ENCODE peak calls at places on chromosome 13, in five cellular contexts. One of them, this sample, is unnamed.

GRCh38 chr13:112842343-112842856 is 126.6 kb upstream of the MCF2L start:
- DNase-seq in endothelial cell: peak
- DNase-seq in stimulated activated CD4-positive, alpha-beta T cell treated with anti-CD3 and anti-CD28 coated beads, Interleukin-1b, Interleukin-23, amount 100 ng/mL, for 48 hours: no peak
- DNase-seq in tibial nerve: peak
- DNase-seq in HT-29: no peak
- DNase-seq in this sample: no peak

GRCh38 chr13:24228852-24229458 is 68.4 kb downstream of the SPATA13 start:
- DNase-seq in stimulated activated CD4-positive, alpha-beta T cell treated with anti-CD3 and anti-CD28 coated beads, Interleukin-1b, Interleukin-23, amount 100 ng/mL, for 48 hours: no peak
- DNase-seq in HT-29: peak
- DNase-seq in tibial nerve: peak
- DNase-seq in endothelial cell: peak
- DNase-seq in this sample: peak

GRCh38 chr13:114102521-114103288 is 29.7 kb downstream of the RASA3 start:
- DNase-seq in tibial nerve: no peak
- DNase-seq in HT-29: no peak
- DNase-seq in stimulated activated CD4-positive, alpha-beta T cell treated with anti-CD3 and anti-CD28 coated beads, Interleukin-1b, Interleukin-23, amount 100 ng/mL, for 48 hours: no peak
- DNase-seq in endothelial cell: no peak
- DNase-seq in this sample: no peak

GRCh38 chr13:72462726-72463125 is 264.7 kb downstream of the MZT1 start:
- DNase-seq in tibial nerve: no peak
- DNase-seq in HT-29: no peak
- DNase-seq in stimulated activated CD4-positive, alpha-beta T cell treated with anti-CD3 and anti-CD28 coated beads, Interleukin-1b, Interleukin-23, amount 100 ng/mL, for 48 hours: no peak
- DNase-seq in endothelial cell: no peak
- DNase-seq in this sample: no peak

GRCh38 chr13:111314852-111315251 is 5.6 kb upstream of the TEX29 start:
- DNase-seq in endothelial cell: no peak
- DNase-seq in tibial nerve: no peak
- DNase-seq in stimulated activated CD4-positive, alpha-beta T cell treated with anti-CD3 and anti-CD28 coated beads, Interleukin-1b, Interleukin-23, amount 100 ng/mL, for 48 hours: no peak
- DNase-seq in HT-29: no peak
- DNase-seq in this sample: no peak

GRCh38 chr13:65582160-65582559 is 1648.0 kb downstream of the PCDH9 start:
- DNase-seq in tibial nerve: no peak
- DNase-seq in endothelial cell: no peak
- DNase-seq in stimulated activated CD4-positive, alpha-beta T cell treated with anti-CD3 and anti-CD28 coated beads, Interleukin-1b, Interleukin-23, amount 100 ng/mL, for 48 hours: no peak
- DNase-seq in HT-29: no peak
- DNase-seq in this sample: no peak

GRCh38 chr13:100564444-100565223 is 24.0 kb downstream of the GGACT start:
- DNase-seq in tibial nerve: no peak
- DNase-seq in endothelial cell: no peak
- DNase-seq in stimulated activated CD4-positive, alpha-beta T cell treated with anti-CD3 and anti-CD28 coated beads, Interleukin-1b, Interleukin-23, amount 100 ng/mL, for 48 hours: no peak
- DNase-seq in HT-29: no peak
- DNase-seq in this sample: no peak

GRCh38 chr13:97627566-97627965 is 193.6 kb downstream of the RAP2A start:
- DNase-seq in endothelial cell: no peak
- DNase-seq in tibial nerve: peak
- DNase-seq in HT-29: no peak
- DNase-seq in stimulated activated CD4-positive, alpha-beta T cell treated with anti-CD3 and anti-CD28 coated beads, Interleukin-1b, Interleukin-23, amount 100 ng/mL, for 48 hours: no peak
- DNase-seq in this sample: peak

GRCh38 chr13:28533049-28533436 is 38.1 kb upstream of the FLT1 start:
- DNase-seq in HT-29: no peak
- DNase-seq in stimulated activated CD4-positive, alpha-beta T cell treated with anti-CD3 and anti-CD28 coated beads, Interleukin-1b, Interleukin-23, amount 100 ng/mL, for 48 hours: no peak
- DNase-seq in tibial nerve: no peak
- DNase-seq in endothelial cell: no peak
- DNase-seq in this sample: no peak